ENCODE peak calls at places on chromosomes 6 and 20, in seven cellular contexts. L, A, E, N, G, B and V are unnamed samples.

GRCh38 chr6:135182993-135183531 is 2.0 kb downstream of the MYB start:
- DNase-seq in G (no peak), E (peak; percentile 91), B (no peak), L (no peak), N (peak; percentile 88), A (peak; percentile 71), V (peak; percentile 64)

GRCh38 chr20:63178889-63179751 is 36.8 kb downstream of the YTHDF1 start:
- DNase-seq in N (peak; percentile 72), B (no peak), L (no peak), E (peak; percentile 35), G (no peak), A (peak; percentile 49), V (peak; percentile 75)

GRCh38 chr20:33339515-33340058 is 56.6 kb downstream of the BPIFB1 start:
- DNase-seq in B (no peak), G (no peak), E (no peak), N (no peak), L (no peak), A (no peak), V (no peak)

GRCh38 chr20:35317416-35317815 is 25.2 kb upstream of the FAM83C start:
- DNase-seq in A (no peak), G (no peak), N (no peak), B (no peak), L (no peak), E (no peak), V (no peak)

GRCh38 chr20:23005761-23006160 is 29.4 kb upstream of the SSTR4 start:
- DNase-seq in B (peak; percentile 26), E (no peak), A (no peak), G (no peak), N (peak; percentile 28), L (no peak), V (no peak)

GRCh38 chr20:50794846-50795634 is at the start of gene BCAS4:
- DNase-seq in L (peak; percentile 69), N (peak; percentile 80), A (peak; percentile 78), E (peak; percentile 74), G (peak; percentile 90), B (peak; percentile 78), V (peak; percentile 96)

GRCh38 chr6:125888989-125889656 is 67.4 kb upstream of the HINT3 start:
- DNase-seq in N (peak; percentile 62), A (no peak), E (no peak), B (peak; percentile 60), G (no peak), L (no peak), V (peak; percentile 23)

GRCh38 chr6:35219683-35220326 is 6.0 kb downstream of the SCUBE3 start:
- DNase-seq in A (no peak), G (no peak), N (no peak), L (no peak), E (no peak), B (no peak), V (no peak)

GRCh38 chr6:113684382-113684901 is 172.7 kb upstream of the MARCKS start:
- DNase-seq in N (peak; percentile 32), E (no peak), G (no peak), A (no peak), L (no peak), B (no peak), V (peak; percentile 32)

GRCh38 chr6:36873115-36873514 is 1.5 kb downstream of the PPIL1 start:
- DNase-seq in G (no peak), N (no peak), B (no peak), L (no peak), A (no peak), E (no peak), V (no peak)

GRCh38 chr20:4195499-4195898 is 180.1 kb upstream of the RNF24 start:
- DNase-seq in N (no peak), G (no peak), A (no peak), E (no peak), L (no peak), B (peak; percentile 25), V (no peak)

GRCh38 chr6:16623029-16623653 is 138.1 kb downstream of the ATXN1 start:
- DNase-seq in N (no peak), G (no peak), E (no peak), B (peak; percentile 33), A (no peak), L (no peak), V (no peak)

GRCh38 chr6:88982720-88983119 is 19.3 kb upstream of the RNGTT start:
- DNase-seq in L (no peak), B (peak; percentile 86), N (peak; percentile 75), E (no peak), A (no peak), G (no peak), V (no peak)

GRCh38 chr6:142728910-142729481 is 216.0 kb downstream of the HIVEP2 start:
- DNase-seq in B (peak; percentile 89), N (peak; percentile 83), L (no peak), G (no peak), E (no peak), A (no peak), V (no peak)

GRCh38 chr20:35055445-35056276 is 36.9 kb downstream of the TRPC4AP start:
- DNase-seq in E (no peak), A (no peak), B (peak; percentile 69), L (no peak), G (no peak), N (no peak), V (no peak)

GRCh38 chr6:42173101-42173500 is at the start of gene GUCA1A:
- DNase-seq in L (no peak), A (no peak), E (no peak), B (no peak), N (no peak), G (no peak), V (no peak)
- TF ChIP-seq CTCF in L (no peak), A (no peak), E (no peak), B (no peak), N (no peak), G (no peak), V (no peak)

GRCh38 chr20:24782221-24782620 is 166.8 kb upstream of the CST7 start:
- DNase-seq in L (no peak), A (no peak), N (no peak), B (no peak), E (no peak), G (peak; percentile 19), V (no peak)

GRCh38 chr20:24784607-24785006 is 164.5 kb upstream of the CST7 start:
- DNase-seq in N (no peak), G (no peak), E (no peak), B (no peak), L (no peak), A (no peak), V (no peak)

GRCh38 chr20:24781061-24781980 is 167.7 kb upstream of the CST7 start:
- DNase-seq in L (no peak), G (peak; percentile 44), A (no peak), N (peak; percentile 35), B (peak; percentile 34), E (no peak), V (peak; percentile 10)

GRCh38 chr20:24783631-24784492 is 165.2 kb upstream of the CST7 start:
- DNase-seq in G (peak; percentile 34), L (no peak), B (no peak), E (no peak), N (peak; percentile 21), A (no peak), V (peak; percentile 0)

DNA sequence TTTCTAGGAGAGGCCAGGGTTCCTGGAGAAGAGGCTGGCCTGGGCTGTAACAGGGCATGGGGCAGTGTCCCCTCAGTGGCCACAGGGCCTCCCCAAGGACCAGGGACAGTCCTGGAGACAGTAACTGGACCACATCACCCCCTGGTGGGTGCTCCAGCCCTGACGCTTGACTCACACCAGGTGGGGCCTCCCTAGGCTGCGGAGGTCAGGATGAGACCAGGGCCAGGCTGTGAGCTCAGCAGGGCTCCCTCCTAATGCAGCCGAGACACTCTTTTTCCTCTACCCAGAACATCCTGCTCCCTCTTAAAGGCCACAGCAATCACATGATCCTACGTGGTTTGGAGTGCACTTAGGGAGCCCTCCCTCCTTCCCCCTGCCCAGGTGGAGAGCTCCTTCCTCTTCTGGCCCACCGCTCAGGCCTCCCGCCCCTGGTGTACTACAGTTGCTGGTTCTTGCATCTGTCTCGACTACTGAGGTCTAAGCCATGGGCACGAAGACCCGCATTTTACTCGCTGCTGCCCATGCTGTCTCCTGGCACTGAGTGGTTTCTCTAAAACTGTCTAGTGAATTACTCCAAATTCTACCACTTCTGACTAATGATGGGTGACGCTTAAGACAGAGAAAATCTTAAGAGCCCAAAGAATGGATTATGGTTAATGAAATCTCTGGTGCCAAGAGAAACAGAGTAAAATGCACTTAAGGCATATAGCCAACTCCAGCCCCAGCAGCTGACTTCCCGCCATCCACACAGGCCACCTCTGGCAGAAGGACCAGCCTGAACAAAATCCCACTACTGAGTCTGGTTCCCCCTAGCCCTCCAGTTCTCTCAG is 166.1 kb upstream of the CST7 start:
- DNase-seq in A (no peak), B (no peak), G (peak; percentile 43), N (no peak), L (no peak), E (no peak), V (no peak)
- TF ChIP-seq CTCF in A (no peak), B (no peak), G (no peak), N (no peak), L (no peak), E (no peak), V (no peak)

GRCh38 chr20:45893831-45894230 is 2.7 kb downstream of the CTSA start:
- DNase-seq in A (no peak), N (no peak), G (peak; percentile 52), B (no peak), E (no peak), L (no peak), V (no peak)

GRCh38 chr20:45890997-45891983 is at the start of the genes CTSA and NEURL2:
- DNase-seq in N (peak; percentile 94), L (peak; percentile 63), B (peak; percentile 95), E (peak; percentile 97), G (peak; percentile 100), A (peak; percentile 96), V (peak; percentile 94)

GRCh38 chr20:45892828-45893500 is 1.8 kb downstream of the CTSA start:
- DNase-seq in A (peak; percentile 68), E (peak; percentile 81), L (no peak), G (peak; percentile 77), B (no peak), N (peak; percentile 44), V (no peak)

GRCh38 chr20:45890077-45890996 is 671 bp downstream of the NEURL2 start:
- DNase-seq in G (peak; percentile 89), B (peak; percentile 86), A (peak; percentile 82), E (peak; percentile 89), L (peak; percentile 70), N (no peak), V (no peak)

GRCh38 chr20:45892049-45892816 is 1.1 kb downstream of the CTSA start:
- DNase-seq in E (peak; percentile 57), B (peak; percentile 42), G (peak; percentile 69), A (no peak), L (no peak), N (peak; percentile 72), V (peak; percentile 43)
- TF ChIP-seq CTCF in E (no peak), B (peak; percentile 28), G (no peak), A (no peak), L (no peak), N (peak; percentile 23), V (no peak)

DNA sequence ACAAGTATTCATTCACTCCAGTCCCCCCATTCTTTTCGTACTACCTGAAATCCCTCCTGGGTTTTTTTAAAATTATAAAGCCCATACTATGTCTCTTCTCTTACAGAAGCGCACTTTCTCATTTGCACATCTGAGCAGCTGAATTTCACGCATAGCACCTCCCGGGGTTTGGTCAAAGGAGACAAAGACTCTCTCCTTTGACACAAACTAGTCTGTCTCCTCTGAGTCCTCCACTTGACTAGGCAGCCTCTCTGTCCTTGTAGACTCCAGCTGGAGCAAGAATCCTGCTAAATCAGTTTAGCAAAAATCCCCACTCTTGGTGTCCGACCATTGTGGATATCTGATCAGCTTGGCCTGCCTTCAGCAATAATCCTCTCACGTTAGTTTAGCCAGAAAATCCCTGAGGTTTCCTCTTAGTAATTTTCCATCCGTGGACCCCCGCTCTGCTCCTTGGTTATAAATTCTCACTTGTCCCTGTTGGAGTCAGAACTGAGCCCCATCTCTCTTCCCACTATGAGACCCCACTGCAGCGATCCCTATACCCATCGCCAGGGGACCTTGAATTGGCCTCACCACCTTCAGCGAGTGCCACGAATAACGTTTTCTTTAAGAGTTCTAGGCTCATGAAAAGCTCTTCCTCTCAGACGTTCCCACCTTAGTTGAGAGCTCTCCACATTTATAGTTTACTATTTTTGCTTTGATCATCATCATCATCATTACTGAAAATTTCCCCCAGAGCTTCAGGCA is 29.0 kb downstream of the PDYN start:
- DNase-seq in G (no peak), A (no peak), E (no peak), L (no peak), N (no peak), B (peak; percentile 8), V (no peak)
- TF ChIP-seq CTCF in G (no peak), A (no peak), E (no peak), L (no peak), N (no peak), B (peak; percentile 20), V (no peak)